ENCODE peak calls at places on chromosomes 5 and 9, in seven cellular contexts. N, X, A, L, J, E and Y are unnamed samples.

GRCh38 chr9:69130456-69131441 is 43.3 kb upstream of the TJP2 start:
- DNase-seq in N (peak; percentile 77), X (no peak), A (peak; percentile 91), L (no peak), J (no peak), E (peak; percentile 90), Y (peak; percentile 63)

GRCh38 chr9:101366038-101366756 is 18.6 kb downstream of the BAAT start:
- DNase-seq in N (no peak), X (no peak), A (no peak), L (no peak), J (no peak), E (peak; percentile 11), Y (peak; percentile 11)

GRCh38 chr9:108323615-108324014 is 532.2 kb downstream of the ACTL7B start:
- DNase-seq in N (no peak), X (no peak), A (no peak), L (no peak), J (no peak), E (no peak), Y (no peak)

GRCh38 chr5:172453986-172454354 is 355 bp downstream of the SH3PXD2B start:
- DNase-seq in N (no peak), X (peak; percentile 64), A (peak; percentile 69), L (no peak), J (no peak), E (peak; percentile 58), Y (no peak)

GRCh38 chr9:6218099-6218502 is 2.5 kb downstream of the IL33 start:
- DNase-seq in N (no peak), X (no peak), A (peak; percentile 36), L (no peak), J (no peak), E (peak; percentile 92), Y (no peak)

GRCh38 chr9:36174731-36175130 is 5.5 kb downstream of the CCIN start:
- DNase-seq in N (no peak), X (no peak), A (no peak), L (no peak), J (no peak), E (no peak), Y (no peak)

GRCh38 chr5:144484124-144484897 is 313.6 kb downstream of the KCTD16 start:
- DNase-seq in N (peak; percentile 24), X (no peak), A (peak; percentile 64), L (no peak), J (no peak), E (peak; percentile 3), Y (peak; percentile 46)

GRCh38 chr5:146520731-146521130 is 4.7 kb upstream of the GPR151 start:
- DNase-seq in N (no peak), X (no peak), A (no peak), L (no peak), J (no peak), E (no peak), Y (no peak)

GRCh38 chr5:61320860-61321259 is 11.2 kb upstream of the ZSWIM6 start:
- DNase-seq in N (no peak), X (no peak), A (no peak), L (no peak), J (no peak), E (no peak), Y (no peak)

GRCh38 chr5:108144332-108144731 is 237.6 kb downstream of the FBXL17 start:
- DNase-seq in N (no peak), X (no peak), A (no peak), L (no peak), J (no peak), E (no peak), Y (no peak)

GRCh38 chr5:36875789-36876388 is 680 bp upstream of the NIPBL start:
- DNase-seq in N (peak; percentile 75), X (peak; percentile 90), A (peak; percentile 93), L (no peak), J (peak; percentile 77), E (peak; percentile 81), Y (no peak)

GRCh38 chr5:31442253-31442820 is 89.6 kb downstream of the DROSHA start:
- DNase-seq in N (peak; percentile 6), X (no peak), A (peak; percentile 38), L (no peak), J (no peak), E (peak; percentile 4), Y (no peak)

GRCh38 chr9:69466151-69466550 is 141.1 kb downstream of the ENTREP1 start:
- DNase-seq in N (no peak), X (no peak), A (peak; percentile 77), L (no peak), J (no peak), E (peak; percentile 7), Y (no peak)

GRCh38 chr9:38484076-38484637 is 59.9 kb upstream of the IGFBPL1 start:
- DNase-seq in N (no peak), X (no peak), A (no peak), L (no peak), J (no peak), E (no peak), Y (no peak)

GRCh38 chr9:38489057-38489456 is 64.8 kb upstream of the IGFBPL1 start:
- DNase-seq in N (no peak), X (no peak), A (no peak), L (no peak), J (no peak), E (no peak), Y (no peak)

GRCh38 chr9:38486056-38486455 is 61.8 kb upstream of the IGFBPL1 start:
- DNase-seq in N (no peak), X (no peak), A (no peak), L (no peak), J (no peak), E (no peak), Y (no peak)

GRCh38 chr9:38486837-38487236 is 62.6 kb upstream of the IGFBPL1 start:
- DNase-seq in N (no peak), X (no peak), A (no peak), L (no peak), J (no peak), E (no peak), Y (no peak)

GRCh38 chr9:38488156-38488698 is 64.0 kb upstream of the IGFBPL1 start:
- DNase-seq in N (no peak), X (peak; percentile 42), A (no peak), L (no peak), J (no peak), E (no peak), Y (no peak)
- H3K4me3 ChIP-seq in N (no peak overlapping the region), X (no peak overlapping the region), A (no peak overlapping the region), L (no peak overlapping the region), J (no peak overlapping the region), E (no peak overlapping the region), Y (no peak overlapping the region)

GRCh38 chr9:22169732-22170131 is 160.6 kb upstream of the CDKN2B start:
- DNase-seq in N (no peak), X (no peak), A (no peak), L (no peak), J (no peak), E (no peak), Y (no peak)
- H3K4me3 ChIP-seq in N (no peak overlapping the region), X (no peak overlapping the region), A (no peak overlapping the region), L (no peak overlapping the region), J (no peak overlapping the region), E (no peak overlapping the region), Y (no peak overlapping the region)

DNA sequence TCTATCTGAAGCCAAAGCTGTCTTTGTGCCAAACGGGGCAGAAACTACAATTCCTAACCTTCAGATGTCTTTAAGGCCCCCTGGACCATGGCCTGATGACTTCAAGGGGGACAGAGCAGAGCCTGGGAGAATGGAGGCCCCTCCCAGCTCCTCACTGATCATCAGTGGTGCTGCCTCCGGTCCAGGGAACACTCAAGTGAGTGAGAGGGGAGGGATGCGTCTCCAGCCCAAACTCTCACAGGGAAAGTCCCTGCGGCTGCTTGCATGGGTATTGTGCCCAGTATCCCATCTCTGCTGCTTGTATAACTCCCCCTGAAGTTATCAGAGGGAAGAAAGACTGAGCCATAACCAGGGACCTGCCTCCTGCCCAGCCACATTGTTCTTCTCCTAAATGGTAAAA is 231.5 kb upstream of the PANK3 start:
- DNase-seq in N (no peak), X (no peak), A (no peak), L (no peak), J (no peak), E (no peak), Y (no peak)
- H3K4me3 ChIP-seq in N (no peak overlapping the region), X (no peak overlapping the region), A (no peak overlapping the region), L (no peak overlapping the region), J (no peak overlapping the region), E (no peak overlapping the region), Y (no peak overlapping the region)

GRCh38 chr5:165139730-165140129 is 1634.3 kb downstream of the MAT2B start:
- DNase-seq in N (no peak), X (no peak), A (no peak), L (peak; percentile 70), J (no peak), E (no peak), Y (no peak)

GRCh38 chr5:165137701-165138100 is 1632.3 kb downstream of the MAT2B start:
- DNase-seq in N (no peak), X (no peak), A (no peak), L (no peak), J (no peak), E (no peak), Y (no peak)

GRCh38 chr5:165135551-165135950 is 1630.1 kb downstream of the MAT2B start:
- DNase-seq in N (no peak), X (no peak), A (no peak), L (no peak), J (no peak), E (no peak), Y (no peak)

GRCh38 chr5:165138261-165138660 is 1632.8 kb downstream of the MAT2B start:
- DNase-seq in N (no peak), X (no peak), A (no peak), L (no peak), J (no peak), E (no peak), Y (no peak)

DNA sequence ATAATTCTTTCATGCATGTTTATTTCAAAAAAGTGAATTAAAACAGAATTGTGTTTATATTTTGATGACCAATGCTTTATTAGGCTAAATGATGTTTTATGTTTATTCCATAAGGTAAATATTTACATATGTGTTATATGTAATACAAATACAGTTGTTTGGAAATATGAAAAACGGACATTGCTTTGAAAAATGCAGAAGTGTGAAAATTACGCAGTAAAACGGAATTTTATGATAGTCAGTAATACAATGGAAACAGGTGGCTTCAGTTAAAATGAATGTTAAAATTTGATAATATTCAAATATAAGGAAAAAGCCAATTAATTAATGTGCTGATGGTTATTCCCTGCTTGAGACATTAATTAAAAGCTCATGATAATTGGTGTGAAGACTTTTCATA is 1633.8 kb downstream of the MAT2B start:
- DNase-seq in N (no peak), X (no peak), A (no peak), L (peak; percentile 20), J (no peak), E (no peak), Y (no peak)
- H3K4me3 ChIP-seq in N (no peak overlapping the region), X (no peak overlapping the region), A (no peak overlapping the region), L (no peak overlapping the region), J (no peak overlapping the region), E (no peak overlapping the region), Y (no peak overlapping the region)